ENCODE peak calls at places on chromosomes 11 and 22, in ten cellular contexts. N is CD8-positive, alpha-beta T cell; T is mammary epithelial cell; D is fibroblast of lung; E is CD4-positive, CD25-positive, alpha-beta regulatory T cell; Z is lower lobe of right lung; M is ovary; Q is tibial nerve; X is adrenal gland; Y is keratinocyte. B is an unnamed sample.

GRCh38 chr11:73314121-73314948 is 6.3 kb downstream of the ARHGEF17 start:
- DNase-seq in Q (no peak), T (peak; percentile 33), X (no peak), Z (peak; percentile 75), N (no peak), Y (no peak), D (peak; percentile 80), E (no peak), M (no peak), B (no peak)

GRCh38 chr11:125494987-125495725 is 909 bp downstream of the FEZ1 start:
- DNase-seq in M (peak; percentile 27), Y (no peak), Q (peak; percentile 28), E (no peak), N (no peak), X (peak; percentile 28), Z (no peak), T (peak; percentile 74), D (peak; percentile 48), B (no peak)

GRCh38 chr11:20058749-20059458 is 101.4 kb downstream of the DBX1 start:
- DNase-seq in X (no peak), E (no peak), Y (no peak), T (peak; percentile 98), D (peak; percentile 76), M (no peak), Q (no peak), Z (no peak), N (no peak), B (no peak)

GRCh38 chr11:1841511-1842148 is 2.8 kb downstream of the TNNI2 start:
- DNase-seq in Y (no peak), Z (peak; percentile 40), D (no peak), E (no peak), Q (no peak), N (no peak), M (no peak), T (no peak), X (no peak), B (no peak)

GRCh38 chr22:23243859-23244689 is 63.8 kb downstream of the BCR start:
- DNase-seq in Q (no peak), D (no peak), N (no peak), E (no peak), Y (no peak), X (no peak), M (no peak), T (no peak), Z (no peak), B (no peak)

GRCh38 chr11:16474659-16475058 is 118.3 kb upstream of the SOX6 start:
- DNase-seq in X (no peak), T (no peak), D (no peak), N (no peak), Y (no peak), M (no peak), Q (no peak), E (no peak), Z (no peak), B (no peak)

GRCh38 chr11:124481365-124482323 is 36.1 kb upstream of the OR8B8 start:
- DNase-seq in X (no peak), Z (no peak), D (peak; percentile 66), E (no peak), T (peak; percentile 7), N (no peak), Q (no peak), Y (no peak), M (no peak), B (no peak)

GRCh38 chr22:22210375-22210774 is 34.2 kb upstream of the VPREB1 start:
- DNase-seq in M (no peak), E (no peak), T (peak; percentile 88), X (no peak), Z (no peak), D (peak; percentile 89), Q (no peak), N (no peak), Y (peak; percentile 38), B (peak; percentile 32)

GRCh38 chr11:60948251-60948650 is 3.7 kb downstream of the SLC15A3 start:
- DNase-seq in Q (no peak), T (no peak), E (no peak), M (no peak), X (no peak), N (no peak), D (no peak), Y (no peak), Z (no peak), B (no peak)

GRCh38 chr22:27888310-27888709 is 30.7 kb downstream of the PITPNB start:
- DNase-seq in M (no peak), T (no peak), X (no peak), E (no peak), D (no peak), N (no peak), Z (no peak), Y (no peak), Q (no peak), B (no peak)

GRCh38 chr22:47381240-47381639 is 618.8 kb downstream of the TBC1D22A start:
- DNase-seq in Z (no peak), E (no peak), D (no peak), Y (no peak), T (no peak), Q (no peak), X (no peak), N (no peak), M (no peak), B (no peak)

GRCh38 chr11:22976146-22976545 is 115.9 kb upstream of the CCDC179 start:
- DNase-seq in M (no peak), N (no peak), Y (no peak), T (peak; percentile 69), Z (no peak), E (no peak), Q (no peak), D (peak; percentile 29), X (peak; percentile 32), B (no peak)

GRCh38 chr22:43848366-43849171 is 13.7 kb downstream of the SULT4A1 start:
- DNase-seq in T (no peak), D (peak; percentile 30), Q (no peak), X (no peak), E (no peak), N (no peak), Z (no peak), M (no peak), Y (no peak), B (no peak)

GRCh38 chr11:71209656-71210055 is 42.7 kb downstream of the SHANK2 start:
- DNase-seq in E (no peak), Z (no peak), T (no peak), N (no peak), M (no peak), Q (no peak), X (no peak), D (no peak), Y (no peak), B (no peak)

GRCh38 chr11:128716661-128717210 is 22.9 kb downstream of the FLI1 start:
- DNase-seq in Y (no peak), X (no peak), Q (no peak), Z (no peak), N (no peak), M (no peak), D (peak; percentile 90), T (no peak), E (peak; percentile 48), B (no peak)

GRCh38 chr22:22396741-22397291 is 111.7 kb downstream of the ZNF280B start:
- DNase-seq in Y (no peak), Q (no peak), D (no peak), N (no peak), T (no peak), E (no peak), Z (no peak), X (no peak), M (no peak), B (no peak)

DNA sequence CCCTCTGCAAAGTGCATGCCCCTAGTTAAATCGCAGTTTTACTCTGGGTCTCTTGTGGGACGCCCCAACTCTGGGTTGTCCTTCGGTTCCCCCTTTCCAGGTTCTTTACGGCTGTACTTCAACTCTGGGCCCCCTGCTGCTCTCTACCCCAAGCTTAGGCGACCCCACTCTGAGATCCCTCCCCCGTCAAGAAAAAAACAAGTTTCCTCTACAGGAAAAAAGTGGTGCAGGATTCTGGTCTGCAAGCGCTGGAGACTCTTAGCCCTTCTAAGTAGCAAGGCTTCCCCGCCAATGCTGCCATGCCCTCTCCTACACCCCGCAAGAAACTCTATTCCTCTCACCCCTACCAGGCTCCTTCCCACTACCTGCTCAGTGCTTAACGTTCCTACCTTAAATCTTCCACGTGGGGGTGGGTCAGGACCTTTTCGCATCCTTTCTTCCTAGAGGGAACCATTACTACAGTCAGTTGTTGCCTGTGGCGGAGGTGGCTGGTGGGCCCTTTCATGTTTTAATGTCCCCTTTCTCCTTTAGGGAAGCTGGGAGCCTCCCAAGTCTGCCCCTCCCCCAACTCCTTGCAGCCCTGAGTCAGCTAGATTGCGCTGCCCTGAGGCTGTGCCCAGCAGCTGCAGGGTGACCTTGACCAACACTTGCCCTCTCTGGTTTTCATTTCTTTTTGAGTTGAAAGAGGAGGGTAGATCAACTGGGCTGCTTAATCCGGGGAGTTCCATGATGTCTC is 1.4 kb downstream of the NEFH start:
- DNase-seq in X (peak; percentile 82), D (no peak), Z (no peak), N (no peak), Y (no peak), E (no peak), T (no peak), Q (no peak), M (peak; percentile 74), B (no peak)
- H3K27me3 ChIP-seq in X (no peaks in the 10 kb centered on the region), D (peaks cover 38% of the 10 kb centered on the region), Z (peaks cover 58% of the 10 kb centered on the region), N (no peaks in the 10 kb centered on the region), Y (peaks cover 56% of the 10 kb centered on the region), E (peaks cover 12% of the 10 kb centered on the region), T (peaks cover 17% of the 10 kb centered on the region), Q (peaks cover 69% of the 10 kb centered on the region), M (no peaks in the 10 kb centered on the region), B (no peaks in the 10 kb centered on the region)

GRCh38 chr11:122692444-122692843 is 36.9 kb downstream of the UBASH3B start:
- DNase-seq in N (no peak), X (no peak), E (no peak), Q (no peak), D (no peak), T (no peak), Y (no peak), Z (no peak), M (no peak), B (no peak)
- H3K27ac ChIP-seq in N (peak overlapping the region; percentile 32), X (no peak overlapping the region), E (peak overlapping the region; percentile 78), Q (no peak overlapping the region), D (no peak overlapping the region), T (no peak overlapping the region), Y (no peak overlapping the region), Z (no peak overlapping the region), M (no peak overlapping the region), B (no peak overlapping the region)

GRCh38 chr11:63226488-63227114 is 16.8 kb downstream of the SLC22A25 start:
- DNase-seq in Z (no peak), M (no peak), X (no peak), Q (no peak), N (no peak), T (no peak), Y (no peak), E (no peak), D (no peak), B (no peak)
- H3K4me1 ChIP-seq in Z (no peaks in the 10 kb centered on the region), M (no peaks in the 10 kb centered on the region), X (no peaks in the 10 kb centered on the region), Q (no peaks in the 10 kb centered on the region), N (no peaks in the 10 kb centered on the region), T (no peaks in the 10 kb centered on the region), Y (no peaks in the 10 kb centered on the region), E (no peaks in the 10 kb centered on the region), D (no peaks in the 10 kb centered on the region), B (no peaks in the 10 kb centered on the region)

DNA sequence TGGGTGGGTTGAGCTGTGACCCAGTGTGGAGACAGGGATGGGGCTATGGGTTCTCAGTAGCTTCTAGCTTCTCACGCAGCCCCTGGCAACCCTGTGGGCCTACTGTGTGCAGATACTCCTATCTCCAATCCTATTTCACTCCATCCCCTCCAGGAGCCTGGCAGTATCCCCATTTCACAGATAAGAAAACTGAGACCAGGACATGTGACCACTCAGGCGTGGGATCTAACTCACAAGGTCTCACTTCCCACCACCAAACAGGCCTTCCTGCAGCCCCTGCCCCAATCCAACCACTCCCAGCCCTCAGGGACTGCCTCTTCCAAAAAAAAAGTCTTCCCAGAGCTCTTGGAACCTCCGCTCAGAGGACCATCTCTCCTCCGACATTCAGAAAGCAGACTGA is 15.6 kb downstream of the ELFN2 start:
- DNase-seq in E (no peak), T (no peak), Z (no peak), N (no peak), X (no peak), D (no peak), Q (no peak), Y (no peak), M (no peak), B (no peak)
- H3K27me3 ChIP-seq in E (no peaks in the 10 kb centered on the region), T (no peaks in the 10 kb centered on the region), Z (peaks cover 26% of the 10 kb centered on the region), N (no peaks in the 10 kb centered on the region), X (peaks cover 11% of the 10 kb centered on the region), D (peaks cover 12% of the 10 kb centered on the region), Q (peaks cover 59% of the 10 kb centered on the region), Y (peaks cover 17% of the 10 kb centered on the region), M (no peaks in the 10 kb centered on the region), B (no peaks in the 10 kb centered on the region)

B was measured in Panc1.